ENCODE peak calls at places on chromosome 16, in four cellular contexts. One of them, this sample, is unnamed.

GRCh38 chr16:8623634-8624033 is 2.1 kb downstream of the METTL22 start:
- DNase-seq in NCI-H1417: no peak
- DNase-seq in lower lobe of right lung: no peak
- DNase-seq in NCI-H1436: no peak
- DNase-seq in this sample: no peak

GRCh38 chr16:55021595-55022475 is 91.2 kb downstream of the IRX5 start:
- DNase-seq in NCI-H1436: no peak
- DNase-seq in NCI-H1417: no peak
- DNase-seq in lower lobe of right lung: no peak
- DNase-seq in this sample: no peak

GRCh38 chr16:15609286-15609649 is 33.7 kb downstream of the MARF1 start:
- DNase-seq in NCI-H1417: no peak
- DNase-seq in lower lobe of right lung: no peak
- DNase-seq in NCI-H1436: no peak
- DNase-seq in this sample: no peak

GRCh38 chr16:57304169-57305061 is 19.9 kb upstream of the PLLP start:
- DNase-seq in lower lobe of right lung: peak
- DNase-seq in NCI-H1417: no peak
- DNase-seq in NCI-H1436: no peak
- DNase-seq in this sample: no peak

GRCh38 chr16:67149276-67150057 is 1.3 kb downstream of the B3GNT9 start:
- DNase-seq in NCI-H1417: no peak
- DNase-seq in NCI-H1436: no peak
- DNase-seq in lower lobe of right lung: no peak
- DNase-seq in this sample: no peak

GRCh38 chr16:75238132-75238852 is 13.1 kb downstream of the BCAR1 start:
- DNase-seq in lower lobe of right lung: peak
- DNase-seq in NCI-H1417: peak
- DNase-seq in NCI-H1436: peak
- DNase-seq in this sample: peak

GRCh38 chr16:11257131-11257938 is 1.3 kb upstream of the SOCS1 start:
- DNase-seq in NCI-H1417: peak
- DNase-seq in lower lobe of right lung: peak
- DNase-seq in NCI-H1436: peak
- DNase-seq in this sample: peak

GRCh38 chr16:4601317-4602186 is 13.1 kb downstream of the UBALD1 start:
- DNase-seq in NCI-H1436: no peak
- DNase-seq in NCI-H1417: no peak
- DNase-seq in lower lobe of right lung: no peak
- DNase-seq in this sample: no peak

GRCh38 chr16:19338335-19338734 is 52.8 kb downstream of the CLEC19A start:
- DNase-seq in NCI-H1417: no peak
- DNase-seq in NCI-H1436: peak
- DNase-seq in lower lobe of right lung: no peak
- DNase-seq in this sample: no peak

GRCh38 chr16:56349711-56350161 is 75.6 kb downstream of the AMFR start:
- DNase-seq in NCI-H1436: no peak
- DNase-seq in lower lobe of right lung: no peak
- DNase-seq in NCI-H1417: no peak
- DNase-seq in this sample: no peak

GRCh38 chr16:87431926-87432325 is 39.8 kb downstream of the MAP1LC3B start:
- DNase-seq in NCI-H1436: no peak
- DNase-seq in NCI-H1417: no peak
- DNase-seq in lower lobe of right lung: no peak
- DNase-seq in this sample: no peak

GRCh38 chr16:70380205-70380918 is 33.7 kb downstream of the DDX19A start:
- DNase-seq in lower lobe of right lung: peak
- DNase-seq in NCI-H1436: no peak
- DNase-seq in NCI-H1417: peak
- DNase-seq in this sample: no peak

GRCh38 chr16:620700-621525 is 9.9 kb upstream of the WFIKKN1 start:
- DNase-seq in NCI-H1417: no peak
- DNase-seq in NCI-H1436: no peak
- DNase-seq in lower lobe of right lung: no peak
- DNase-seq in this sample: no peak

This sample was measured in caudate nucleus.